ENCODE peak calls at places on chromosomes 12 and 14, in seven cellular contexts. N is KG1, S is hippocampal formation, H is amniotic stem cell, F is Kasumi-1, Y is posterior vena cava, U is mesenchymal stem cell. G is an unnamed sample.

GRCh38 chr14:71693373-71693772 is 238.9 kb upstream of the RGS6 start:
- DNase-seq in N (no peak), S (no peak), H (no peak), F (no peak), Y (no peak), U (peak; percentile 76), G (no peak)

GRCh38 chr14:34684578-34684977 is 29.8 kb downstream of the CFL2 start:
- DNase-seq in N (no peak), S (no peak), H (no peak), F (no peak), Y (no peak), U (peak; percentile 62), G (no peak)

GRCh38 chr14:64556526-64556925 is 6.8 kb downstream of the PPP1R36 start:
- DNase-seq in N (no peak), S (no peak), H (no peak), F (peak; percentile 5), Y (no peak), U (peak; percentile 83), G (no peak)

GRCh38 chr12:1369460-1369859 is 224.9 kb downstream of the FBXL14 start:
- DNase-seq in N (no peak), S (no peak), H (no peak), F (no peak), Y (no peak), U (peak; percentile 87), G (no peak)

GRCh38 chr12:92829683-92830282 is 99.3 kb downstream of the EEA1 start:
- DNase-seq in N (no peak), S (no peak), H (no peak), F (no peak), Y (no peak), U (no peak), G (no peak)

GRCh38 chr14:94945615-94946014 is 175.7 kb upstream of the GSC start:
- DNase-seq in N (no peak), S (no peak), H (no peak), F (no peak), Y (no peak), U (no peak), G (no peak)

GRCh38 chr12:9039397-9039977 is 50.1 kb downstream of the KLRG1 start:
- DNase-seq in N (peak; percentile 52), S (peak; percentile 57), H (no peak), F (peak; percentile 41), Y (no peak), U (peak; percentile 64), G (no peak)

GRCh38 chr12:32365473-32366064 is 33.8 kb upstream of the FGD4 start:
- DNase-seq in N (peak; percentile 9), S (peak; percentile 71), H (peak; percentile 34), F (peak; percentile 49), Y (no peak), U (peak; percentile 78), G (no peak)

GRCh38 chr12:67647251-67647546 is 1.3 kb upstream of the DYRK2 start:
- DNase-seq in N (no peak), S (no peak), H (no peak), F (no peak), Y (no peak), U (no peak), G (no peak)

GRCh38 chr14:69637503-69638030 is 26.2 kb downstream of the SUSD6 start:
- DNase-seq in N (no peak), S (no peak), H (no peak), F (no peak), Y (peak; percentile 83), U (peak; percentile 42), G (no peak)

GRCh38 chr12:121364657-121365265 is 12.6 kb upstream of the ANAPC5 start:
- DNase-seq in N (no peak), S (no peak), H (peak; percentile 19), F (no peak), Y (no peak), U (no peak), G (no peak)

GRCh38 chr14:75578099-75578785 is at the start of gene FLVCR2:
- DNase-seq in N (peak; percentile 44), S (peak; percentile 40), H (peak; percentile 56), F (peak; percentile 65), Y (peak; percentile 94), U (peak; percentile 83), G (no peak)

GRCh38 chr12:103657331-103657730 is 70.3 kb downstream of the STAB2 start:
- DNase-seq in N (no peak), S (no peak), H (no peak), F (no peak), Y (no peak), U (peak; percentile 34), G (no peak)

GRCh38 chr14:26377150-26377549 is 220.7 kb downstream of the NOVA1 start:
- DNase-seq in N (no peak), S (no peak), H (no peak), F (no peak), Y (no peak), U (no peak), G (no peak)

GRCh38 chr12:68854078-68854468 is 46.1 kb downstream of the MDM2 start:
- DNase-seq in N (no peak), S (no peak), H (no peak), F (no peak), Y (no peak), U (no peak), G (no peak)

GRCh38 chr14:104559043-104559768 is 20.4 kb upstream of the C14orf180 start:
- DNase-seq in N (no peak), S (no peak), H (no peak), F (no peak), Y (peak; percentile 69), U (no peak), G (peak; percentile 85)

GRCh38 chr14:61168126-61168525 is 113.0 kb downstream of the TMEM30B start:
- DNase-seq in N (no peak), S (no peak), H (no peak), F (no peak), Y (no peak), U (no peak), G (no peak)

GRCh38 chr12:60710246-60710645 is 1114.4 kb downstream of the SLC16A7 start:
- DNase-seq in N (no peak), S (no peak), H (no peak), F (no peak), Y (no peak), U (no peak), G (no peak)

GRCh38 chr14:50741571-50741970 is 73.5 kb upstream of the SAV1 start:
- DNase-seq in N (no peak), S (no peak), H (no peak), F (no peak), Y (no peak), U (peak; percentile 47), G (no peak)

GRCh38 chr12:2877959-2878732 is 1.1 kb downstream of the RHNO1 start:
- DNase-seq in N (no peak), S (peak; percentile 15), H (no peak), F (no peak), Y (peak; percentile 35), U (peak; percentile 70), G (peak; percentile 32)

GRCh38 chr12:99390707-99391106 is 256.8 kb upstream of the GARIN6 start:
- DNase-seq in N (no peak), S (no peak), H (no peak), F (no peak), Y (no peak), U (no peak), G (peak; percentile 61)

GRCh38 chr12:108080363-108080762 is 48.7 kb upstream of the WSCD2 start:
- DNase-seq in N (no peak), S (no peak), H (no peak), F (no peak), Y (no peak), U (no peak), G (no peak)

GRCh38 chr14:94612580-94613554 is 676 bp downstream of the SERPINA3 start:
- DNase-seq in N (no peak), S (no peak), H (no peak), F (no peak), Y (peak; percentile 83), U (no peak), G (no peak)

GRCh38 chr12:6112004-6112403 is 12.5 kb downstream of the VWF start:
- DNase-seq in N (peak; percentile 12), S (no peak), H (no peak), F (no peak), Y (peak; percentile 12), U (no peak), G (no peak)

GRCh38 chr12:43836455-43836989 is 641 bp downstream of the TMEM117 start:
- DNase-seq in N (no peak), S (peak; percentile 69), H (no peak), F (no peak), Y (no peak), U (peak; percentile 61), G (no peak)

GRCh38 chr12:31874961-31875608 is 84.1 kb upstream of the RESF1 start:
- DNase-seq in N (no peak), S (no peak), H (no peak), F (peak; percentile 88), Y (peak; percentile 85), U (peak; percentile 86), G (no peak)

GRCh38 chr14:22848391-22849164 is 12.2 kb downstream of the MMP14 start:
- DNase-seq in N (no peak), S (no peak), H (no peak), F (no peak), Y (peak; percentile 92), U (peak; percentile 80), G (no peak)

GRCh38 chr12:123421314-123421713 is 15.2 kb downstream of the RILPL2 start:
- DNase-seq in N (no peak), S (no peak), H (no peak), F (no peak), Y (no peak), U (no peak), G (no peak)

GRCh38 chr12:125528300-125528699 is 463.1 kb downstream of the AACS start:
- DNase-seq in N (no peak), S (peak; percentile 97), H (no peak), F (no peak), Y (no peak), U (no peak), G (no peak)

GRCh38 chr12:56602239-56602638 is 27.9 kb downstream of the BAZ2A start:
- DNase-seq in N (no peak), S (no peak), H (no peak), F (no peak), Y (no peak), U (no peak), G (no peak)

G was measured in chondrocyte.